ENCODE peak calls at places on chromosomes 16 and 17, in seven cellular contexts. G is activated naive CD8-positive, alpha-beta T cell treated with anti-CD3 and anti-CD28 coated beads, Interleukin-2, amount 10 ng/mL, durations not matched to agents 7 days and 5 days; C is activated CD4-positive, alpha-beta T cell treated with anti-CD3 and anti-CD28 coated beads, Interleukin-2, amount 10 ng/mL, durations not matched to agents 7 days and 5 days; T is neuronal stem cell; O is stimulated activated CD4-positive, alpha-beta T cell treated with anti-CD3 and anti-CD28 coated beads, Interleukin-2, amount 100 ng/mL, for 24 hours; F is fibroblast of the aortic adventitia; H is NCI-H2107. K is an unnamed sample.

GRCh38 chr17:3535253-3535995 is 22.2 kb downstream of the TRPV3 start:
- DNase-seq in G (peak; percentile 75), C (peak; percentile 38), T (peak; percentile 61), O (peak; percentile 72), F (peak; percentile 82), H (no peak), K (no peak)

GRCh38 chr16:23060458-23061320 is 88.6 kb downstream of the USP31 start:
- DNase-seq in G (no peak), C (peak; percentile 57), T (peak; percentile 64), O (peak; percentile 62), F (peak; percentile 78), H (peak; percentile 21), K (no peak)

GRCh38 chr17:72715906-72716572 is 376.4 kb downstream of the SLC39A11 start:
- DNase-seq in G (no peak), C (no peak), T (no peak), O (no peak), F (peak; percentile 85), H (no peak), K (no peak)

GRCh38 chr16:89567656-89568594 is 7.4 kb downstream of the RPL13 start:
- DNase-seq in G (no peak), C (no peak), T (no peak), O (no peak), F (no peak), H (no peak), K (no peak)

GRCh38 chr17:50210249-50211225 is 9.1 kb upstream of the COL1A1 start:
- DNase-seq in G (no peak), C (no peak), T (no peak), O (no peak), F (peak; percentile 98), H (no peak), K (no peak)

GRCh38 chr16:88782454-88783390 is 2.3 kb downstream of the PIEZO1 start:
- DNase-seq in G (no peak), C (no peak), T (no peak), O (peak; percentile 83), F (peak; percentile 70), H (no peak), K (no peak)

GRCh38 chr16:6124136-6124535 is 1026.5 kb upstream of the EEF2KMT start:
- DNase-seq in G (no peak), C (no peak), T (peak; percentile 40), O (no peak), F (no peak), H (no peak), K (no peak)

GRCh38 chr17:65413390-65413789 is 148.1 kb downstream of the AXIN2 start:
- DNase-seq in G (no peak), C (no peak), T (no peak), O (no peak), F (no peak), H (no peak), K (no peak)

GRCh38 chr16:2122429-2122828 is 13.3 kb downstream of the PKD1 start:
- DNase-seq in G (no peak), C (no peak), T (no peak), O (no peak), F (no peak), H (no peak), K (no peak)

GRCh38 chr17:2924211-2924610 is 128.0 kb downstream of the RAP1GAP2 start:
- DNase-seq in G (no peak), C (no peak), T (no peak), O (no peak), F (peak; percentile 18), H (no peak), K (no peak)

GRCh38 chr16:64417711-64418227 is 704.1 kb downstream of the CDH11 start:
- DNase-seq in G (no peak), C (no peak), T (no peak), O (no peak), F (peak; percentile 90), H (no peak), K (no peak)

GRCh38 chr17:42051645-42052044 is 1.2 kb upstream of the C17orf113 start:
- DNase-seq in G (no peak), C (no peak), T (no peak), O (no peak), F (no peak), H (no peak), K (no peak)

GRCh38 chr17:48505788-48506187 is 25.0 kb downstream of the HOXB1 start:
- DNase-seq in G (no peak), C (peak; percentile 72), T (no peak), O (no peak), F (peak; percentile 78), H (peak; percentile 72), K (peak; percentile 52)

GRCh38 chr17:5055543-5055942 is 20.3 kb upstream of the SLC52A1 start:
- DNase-seq in G (no peak), C (no peak), T (no peak), O (no peak), F (no peak), H (no peak), K (no peak)

GRCh38 chr17:79484600-79485398 is 126.1 kb downstream of the RBFOX3 start:
- DNase-seq in G (no peak), C (no peak), T (no peak), O (no peak), F (no peak), H (no peak), K (no peak)

GRCh38 chr17:28030386-28030785 is 12.1 kb upstream of the NLK start:
- DNase-seq in G (no peak), C (no peak), T (no peak), O (no peak), F (no peak), H (peak; percentile 9), K (peak; percentile 85)

GRCh38 chr17:35890774-35891155 is 10.6 kb upstream of the CCL5 start:
- DNase-seq in G (peak; percentile 72), C (peak; percentile 77), T (no peak), O (no peak), F (no peak), H (peak; percentile 89), K (no peak)

GRCh38 chr16:79623076-79623475 is 22.5 kb upstream of the MAF start:
- DNase-seq in G (no peak), C (no peak), T (no peak), O (no peak), F (no peak), H (no peak), K (no peak)

GRCh38 chr16:15523092-15523541 is 88.7 kb downstream of the BMERB1 start:
- DNase-seq in G (no peak), C (no peak), T (no peak), O (no peak), F (no peak), H (no peak), K (no peak)

GRCh38 chr17:67082110-67082509 is 37.8 kb downstream of the CACNG1 start:
- DNase-seq in G (no peak), C (no peak), T (no peak), O (no peak), F (no peak), H (no peak), K (no peak)

GRCh38 chr17:69240201-69240600 is 11.6 kb upstream of the ABCA10 start:
- DNase-seq in G (no peak), C (no peak), T (no peak), O (no peak), F (no peak), H (no peak), K (no peak)

GRCh38 chr16:82460761-82461160 is 166.0 kb upstream of the CDH13 start:
- DNase-seq in G (no peak), C (no peak), T (no peak), O (no peak), F (no peak), H (no peak), K (no peak)

GRCh38 chr16:678858-679807 is 1.1 kb upstream of the STUB1 start:
- DNase-seq in G (peak; percentile 72), C (peak; percentile 55), T (peak; percentile 63), O (peak; percentile 68), F (peak; percentile 44), H (no peak), K (no peak)

GRCh38 chr17:63405741-63406261 is 40.3 kb downstream of the CYB561 start:
- DNase-seq in G (no peak), C (peak; percentile 44), T (no peak), O (no peak), F (peak; percentile 86), H (peak; percentile 10), K (peak; percentile 15)

GRCh38 chr17:29622337-29623282 is at the start of gene CORO6:
- DNase-seq in G (peak; percentile 81), C (peak; percentile 56), T (peak; percentile 86), O (peak; percentile 79), F (peak; percentile 37), H (no peak), K (peak; percentile 57)

GRCh38 chr17:82384730-82385429 is 13.3 kb downstream of the UTS2R start:
- DNase-seq in G (no peak), C (no peak), T (no peak), O (no peak), F (peak; percentile 38), H (peak; percentile 73), K (no peak)